ENCODE peak calls at places on chromosomes 2 and 18, in four cellular contexts. Q is IMR-90, A is BE2C, K is Caco-2. P is an unnamed sample.

GRCh38 chr2:98805412-98806265 is 74.7 kb upstream of the MGAT4A start:
- DNase-seq in Q (peak; percentile 8), K (no peak), A (no peak), P (no peak)

GRCh38 chr2:179578171-179578916 is 283.1 kb downstream of the ZNF385B start:
- DNase-seq in A (no peak), K (no peak), Q (no peak), P (no peak)

GRCh38 chr2:240402566-240403295 is 32.7 kb upstream of the GPC1 start:
- DNase-seq in Q (no peak), A (no peak), K (no peak), P (no peak)

GRCh38 chr2:235555356-235555755 is 61.5 kb downstream of the AGAP1 start:
- DNase-seq in A (no peak), K (no peak), Q (no peak), P (no peak)

GRCh38 chr2:160061533-160062282 is 707 bp downstream of the PLA2R1 start:
- DNase-seq in A (no peak), K (no peak), Q (no peak), P (no peak)

GRCh38 chr2:159989249-159989648 is 73.2 kb downstream of the PLA2R1 start:
- DNase-seq in A (no peak), Q (no peak), K (no peak), P (no peak)

GRCh38 chr2:64731306-64731654 is 77.6 kb upstream of the SERTAD2 start:
- DNase-seq in K (no peak), Q (no peak), A (no peak), P (no peak)

GRCh38 chr18:34710430-34711386 is 610 bp downstream of the DTNA start:
- DNase-seq in K (no peak), A (no peak), Q (peak; percentile 66), P (peak; percentile 17)

GRCh38 chr2:188199716-188200128 is 92.0 kb upstream of the GULP1 start:
- DNase-seq in K (no peak), Q (peak; percentile 90), A (no peak), P (no peak)

GRCh38 chr2:17388790-17389189 is 129.4 kb downstream of the RAD51AP2 start:
- DNase-seq in K (no peak), A (no peak), Q (no peak), P (no peak)

GRCh38 chr2:236162031-236162803 is 6.0 kb downstream of the GBX2 start:
- DNase-seq in A (no peak), K (no peak), Q (no peak), P (no peak)

GRCh38 chr18:14922965-14923565 is 175.1 kb downstream of the ANKRD30B start:
- DNase-seq in Q (no peak), K (no peak), A (no peak), P (no peak)

GRCh38 chr18:38460657-38461056 is 895.1 kb upstream of the CELF4 start:
- DNase-seq in K (no peak), Q (no peak), A (no peak), P (no peak)

GRCh38 chr2:70190086-70190412 is 770 bp downstream of the C2orf42 start:
- DNase-seq in Q (peak; percentile 33), K (no peak), A (no peak), P (peak; percentile 18)

GRCh38 chr2:19758658-19759057 is 143.1 kb downstream of the TTC32 start:
- DNase-seq in A (no peak), K (no peak), Q (no peak), P (no peak)

GRCh38 chr2:25842155-25842554 is 36.1 kb downstream of the ASXL2 start:
- DNase-seq in A (no peak), Q (no peak), K (no peak), P (no peak)

GRCh38 chr2:43174368-43175186 is 51.8 kb downstream of the ZFP36L2 start:
- DNase-seq in K (no peak), Q (no peak), A (no peak), P (no peak)

GRCh38 chr2:217853301-217853881 is 149.4 kb downstream of the TNS1 start:
- DNase-seq in Q (peak; percentile 69), K (no peak), A (peak; percentile 43), P (no peak)

GRCh38 chr2:73718421-73718820 is 18.7 kb downstream of the TPRKB start:
- DNase-seq in Q (no peak), A (no peak), K (no peak), P (no peak)
- H3K4me1 ChIP-seq in Q (no peaks in the 10 kb centered on the region), A (no peaks in the 10 kb centered on the region), K (no peaks in the 10 kb centered on the region), P (no peaks in the 10 kb centered on the region)

GRCh38 chr18:24987933-24988840 is 363.8 kb downstream of the ZNF521 start:
- DNase-seq in A (no peak), Q (no peak), K (no peak), P (no peak)

GRCh38 chr18:24985616-24986015 is 366.4 kb downstream of the ZNF521 start:
- DNase-seq in K (no peak), A (no peak), Q (peak; percentile 15), P (no peak)

GRCh38 chr18:24987271-24987932 is 364.6 kb downstream of the ZNF521 start:
- DNase-seq in A (no peak), K (no peak), Q (peak; percentile 35), P (peak; percentile 41)

GRCh38 chr18:24983566-24983965 is 368.4 kb downstream of the ZNF521 start:
- DNase-seq in Q (no peak), A (no peak), K (no peak), P (peak; percentile 26)

GRCh38 chr18:24986611-24987270 is 365.2 kb downstream of the ZNF521 start:
- DNase-seq in K (no peak), Q (peak; percentile 50), A (no peak), P (no peak)
- H3K4me3 ChIP-seq in K (no peak overlapping the region), Q (no peak overlapping the region), A (no peak overlapping the region), P (no peak overlapping the region)

DNA sequence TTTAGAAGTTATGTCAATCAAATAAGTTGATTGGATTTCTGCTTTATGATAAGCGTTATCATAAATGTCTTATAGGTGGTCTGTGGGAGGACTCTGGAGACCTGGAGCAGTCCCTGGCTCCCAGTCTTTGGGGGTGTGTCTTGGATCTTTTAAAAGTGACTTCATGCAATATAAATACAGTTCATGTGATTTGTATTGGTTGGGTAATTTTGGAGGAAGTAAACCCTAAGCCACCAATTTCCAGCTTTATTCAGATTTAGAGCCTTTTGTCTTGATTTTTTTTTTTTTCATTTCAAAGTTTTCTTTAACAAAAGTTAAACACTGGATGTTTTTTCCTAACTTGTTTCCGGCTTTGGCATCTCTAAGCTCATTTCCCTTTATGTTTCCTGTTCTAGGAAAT is 68.8 kb downstream of the MAP4K4 start:
- DNase-seq in K (no peak), A (no peak), Q (no peak), P (no peak)
- H3K4me1 ChIP-seq in K (peaks cover 81% of the 10 kb centered on the region), A (no peaks in the 10 kb centered on the region), Q (peaks cover 34% of the 10 kb centered on the region), P (peaks cover 32% of the 10 kb centered on the region)

DNA sequence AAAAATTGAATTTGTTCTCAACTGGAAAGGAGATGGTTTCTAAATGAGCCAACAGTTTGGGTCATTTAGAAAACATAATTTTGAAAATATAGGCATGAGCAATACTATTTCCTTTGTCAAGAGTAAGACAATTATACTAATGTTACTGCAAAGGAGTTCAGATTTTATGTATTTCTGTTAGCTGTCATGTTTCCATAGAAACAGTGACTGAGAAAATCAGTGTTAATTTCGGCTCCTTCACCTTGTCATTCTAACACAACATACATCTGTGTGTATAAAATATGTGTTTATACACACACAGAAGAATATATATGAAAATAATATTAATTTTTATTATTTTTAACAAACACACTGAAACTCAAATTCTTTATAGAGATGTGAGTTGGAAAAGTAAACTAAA is 178.0 kb upstream of the SPHKAP start:
- DNase-seq in A (no peak), K (no peak), Q (no peak), P (no peak)
- H3K4me3 ChIP-seq in A (no peak overlapping the region), K (no peak overlapping the region), Q (no peak overlapping the region), P (no peak overlapping the region)

DNA sequence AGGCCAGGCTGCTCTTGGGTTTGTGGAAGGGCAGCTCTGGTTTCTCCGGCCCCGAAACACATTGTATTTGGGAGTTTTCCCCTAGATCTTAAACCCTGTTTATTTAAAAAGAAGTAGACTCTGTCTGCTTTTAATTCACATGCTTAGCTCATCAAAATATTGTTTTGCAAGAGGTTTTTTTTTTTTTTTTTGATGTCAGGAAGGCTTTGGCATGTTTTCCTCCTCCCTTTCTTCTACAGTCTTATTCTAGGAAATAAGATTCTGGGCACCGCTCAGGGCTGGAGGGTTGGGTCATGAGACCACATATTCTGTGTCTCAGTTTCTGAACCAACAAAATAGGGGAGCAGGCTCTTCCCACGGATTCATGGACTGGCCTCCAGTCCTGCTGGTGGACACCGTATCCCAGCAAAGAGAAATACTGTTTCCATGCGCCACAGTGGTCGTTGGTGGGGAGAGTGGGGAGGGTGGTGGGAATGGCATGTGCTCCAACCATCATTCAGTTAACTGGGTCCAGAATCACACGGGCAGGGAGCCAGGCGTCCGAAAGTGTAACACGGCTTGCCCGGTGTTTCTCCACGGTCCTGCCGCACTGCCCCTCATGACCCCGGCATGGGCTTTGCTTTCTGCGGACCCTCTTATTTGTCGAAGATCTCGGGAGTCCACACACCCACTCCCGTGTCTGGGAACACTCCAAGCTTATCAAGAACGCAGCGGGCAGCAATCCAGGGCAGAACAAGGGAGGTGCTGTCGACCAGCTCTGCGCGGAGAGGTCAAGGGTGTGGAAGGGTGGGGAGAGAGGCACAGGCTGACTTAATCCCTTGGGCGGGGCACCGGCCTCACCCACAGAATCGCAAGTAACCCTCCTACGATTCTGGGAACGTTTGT is 176.7 kb downstream of the GLI2 start:
- DNase-seq in K (no peak), Q (peak; percentile 66), A (no peak), P (peak; percentile 34)
- H3K4me1 ChIP-seq in K (peaks cover 39% of the 10 kb centered on the region), Q (peaks cover 52% of the 10 kb centered on the region), A (peaks cover 24% of the 10 kb centered on the region), P (peaks cover 7% of the 10 kb centered on the region)

DNA sequence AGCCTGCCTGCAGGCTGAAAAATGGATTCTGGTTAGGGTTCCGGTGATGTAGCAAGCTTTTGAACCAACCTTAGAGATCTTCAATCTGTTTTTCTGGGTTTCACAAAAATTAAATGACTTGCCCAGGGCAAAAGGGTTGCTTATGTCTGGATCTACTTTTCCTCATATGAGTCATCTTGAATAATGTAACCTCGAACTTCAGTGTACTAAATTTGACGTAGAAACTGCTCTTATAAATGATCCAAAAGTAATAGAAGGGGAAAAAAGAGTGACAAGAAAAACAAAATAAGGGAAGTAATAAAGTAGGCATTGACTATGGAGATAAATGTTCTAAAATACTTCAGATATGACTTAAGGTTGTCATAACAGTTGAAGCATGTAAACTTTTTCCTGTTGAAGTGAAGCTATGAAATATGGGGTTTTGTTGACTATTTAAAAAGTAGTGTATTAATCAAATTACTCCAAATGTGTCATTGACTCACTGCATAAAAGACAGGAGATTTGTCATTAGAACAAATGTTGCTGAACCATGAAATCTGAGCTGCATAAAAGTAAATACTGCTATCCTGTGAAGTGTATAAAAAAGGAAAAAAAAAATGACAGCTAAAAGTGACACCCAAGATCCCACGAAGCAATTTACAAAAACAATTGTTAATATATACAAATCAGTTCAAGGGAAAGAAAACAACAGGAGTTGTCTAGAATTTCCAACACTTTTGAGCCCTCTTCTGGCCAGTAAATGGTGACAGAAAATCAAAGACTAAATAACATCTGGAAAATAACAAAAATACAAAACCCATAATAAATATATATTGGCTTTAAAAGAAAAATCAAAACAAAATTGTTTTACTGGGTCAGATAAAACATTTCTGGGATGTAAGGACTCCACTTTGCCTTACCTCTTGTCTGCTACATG is 103.6 kb upstream of the SERPINE2 start:
- DNase-seq in K (no peak), A (no peak), Q (peak; percentile 81), P (no peak)
- H3K4me3 ChIP-seq in K (no peak overlapping the region), A (no peak overlapping the region), Q (no peak overlapping the region), P (no peak overlapping the region)

DNA sequence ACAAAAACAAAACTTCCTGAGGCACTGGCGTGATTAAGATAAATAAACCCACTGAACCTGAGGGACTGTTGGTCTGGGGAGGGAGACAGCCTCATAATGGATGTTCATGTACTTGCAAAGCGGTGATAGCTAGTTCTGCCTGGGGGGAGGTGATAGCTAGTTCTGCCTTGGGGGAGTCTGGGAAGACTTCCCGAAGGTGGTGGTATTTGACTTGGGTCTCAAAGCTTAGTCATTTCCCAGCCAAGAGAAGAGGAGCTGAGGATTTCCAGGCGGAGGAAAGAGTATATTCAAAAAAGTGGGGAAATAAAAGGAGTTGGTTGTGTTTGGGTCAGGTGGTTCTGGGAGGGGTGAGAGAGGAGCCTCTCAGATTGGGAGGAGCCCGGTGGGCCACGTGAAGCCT is 24.7 kb downstream of the DGKD start:
- DNase-seq in K (no peak), A (no peak), Q (no peak), P (no peak)
- H3K4me1 ChIP-seq in K (no peaks in the 10 kb centered on the region), A (peaks cover 8% of the 10 kb centered on the region), Q (no peaks in the 10 kb centered on the region), P (no peaks in the 10 kb centered on the region)